ENCODE peak calls at places on chromosomes 7 and 10, in ten cellular contexts. S is WTC11; D is heart right ventricle; U is PC-3; K is bronchial epithelial cell; E is osteocyte; Q is endodermal cell; Z is chondrocyte; P is CD8-positive, alpha-beta T cell; J is IMR-90. N is an unnamed sample.

GRCh38 chr10:120741415-120741814 is 109.7 kb upstream of the WDR11 start:
- DNase-seq in S (no peak), D (no peak), U (no peak), K (peak; percentile 71), E (no peak), Q (no peak), Z (no peak), P (no peak), J (no peak), N (no peak)

GRCh38 chr10:124573726-124574455 is 112.3 kb downstream of the LHPP start:
- DNase-seq in S (no peak), D (no peak), U (no peak), K (no peak), E (no peak), Q (peak; percentile 29), Z (peak; percentile 59), P (no peak), J (no peak), N (no peak)

GRCh38 chr7:26618898-26619297 is 245.5 kb downstream of the SKAP2 start:
- DNase-seq in S (no peak), D (no peak), U (no peak), K (no peak), E (no peak), Q (no peak), Z (no peak), P (no peak), J (no peak), N (no peak)

GRCh38 chr7:133904766-133905165 is 222.4 kb upstream of the LRGUK start:
- DNase-seq in S (no peak), D (no peak), U (no peak), K (no peak), E (no peak), Q (no peak), Z (no peak), P (no peak), J (no peak), N (no peak)

GRCh38 chr7:22779697-22780096 is 43.0 kb downstream of the TOMM7 start:
- DNase-seq in S (no peak), D (no peak), U (no peak), K (no peak), E (no peak), Q (no peak), Z (no peak), P (no peak), J (peak; percentile 22), N (no peak)

GRCh38 chr10:4586756-4587155 is 239.3 kb upstream of the AKR1E2 start:
- DNase-seq in S (no peak), D (no peak), U (no peak), K (no peak), E (no peak), Q (no peak), Z (no peak), P (no peak), J (peak; percentile 9), N (no peak)

GRCh38 chr7:129859188-129859587 is 93.6 kb downstream of the UBE2H start:
- DNase-seq in S (no peak), D (no peak), U (no peak), K (no peak), E (no peak), Q (no peak), Z (no peak), P (no peak), J (peak; percentile 15), N (no peak)

GRCh38 chr7:2832441-2832840 is 11.7 kb downstream of the GNA12 start:
- DNase-seq in S (no peak), D (no peak), U (no peak), K (no peak), E (no peak), Q (no peak), Z (no peak), P (no peak), J (no peak), N (no peak)

GRCh38 chr7:135414850-135415439 is 95.0 kb downstream of the CNOT4 start:
- DNase-seq in S (peak; percentile 69), D (peak; percentile 10), U (peak; percentile 70), K (peak; percentile 72), E (no peak), Q (peak; percentile 85), Z (no peak), P (no peak), J (peak; percentile 64), N (no peak)
- TF ChIP-seq CTCF in S (peak; percentile 46), D (no peak), U (peak; percentile 74), K (peak; percentile 39), E (peak; percentile 51), Q (peak; percentile 91), Z (peak; percentile 73), P (peak; percentile 36), J (peak; percentile 50), N (no peak)

DNA sequence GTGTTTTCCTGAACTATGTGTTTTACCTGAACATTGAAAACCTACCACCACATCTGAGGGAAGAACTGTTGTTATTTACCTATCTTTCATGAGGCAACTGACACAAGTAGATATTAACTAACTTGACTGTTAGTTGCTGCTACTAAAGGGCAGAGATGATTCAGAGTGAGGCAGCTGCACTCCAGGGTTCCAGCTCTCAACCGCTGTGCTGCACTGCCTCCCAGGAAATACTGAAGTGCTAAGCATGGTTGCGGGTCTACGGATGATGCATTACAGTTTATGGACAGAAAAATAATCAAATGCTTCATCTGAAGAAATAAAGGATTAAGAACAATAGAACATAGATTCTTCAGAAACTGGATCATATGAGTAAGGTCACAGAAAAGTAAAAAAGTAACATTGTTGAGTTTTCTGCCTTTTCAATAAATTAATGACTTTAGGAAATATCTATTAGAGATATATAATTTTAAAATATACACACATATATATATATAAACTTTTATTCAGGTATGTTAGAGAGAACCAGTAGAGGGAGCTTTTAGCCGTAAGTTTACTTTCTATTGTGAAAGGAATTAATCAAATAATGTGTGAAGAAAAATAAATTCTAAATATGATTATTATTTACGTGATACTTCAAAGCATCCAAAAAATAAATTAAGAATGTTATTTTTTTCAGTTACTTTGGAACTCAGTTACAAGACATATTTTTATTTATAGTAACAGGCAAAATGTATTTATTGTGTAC is 620.0 kb downstream of the CNTNAP2 start:
- DNase-seq in S (no peak), D (no peak), U (peak; percentile 39), K (peak; percentile 0), E (no peak), Q (peak; percentile 43), Z (no peak), P (no peak), J (no peak), N (no peak)
- TF ChIP-seq CTCF in S (no peak), D (no peak), U (peak; percentile 21), K (no peak), E (peak; percentile 52), Q (peak; percentile 65), Z (peak; percentile 82), P (no peak), J (no peak), N (no peak)

GRCh38 chr10:129890170-129890569 is 73.9 kb downstream of the EBF3 start:
- DNase-seq in S (no peak), D (no peak), U (no peak), K (no peak), E (no peak), Q (no peak), Z (no peak), P (no peak), J (no peak), N (no peak)

GRCh38 chr10:129887986-129888783 is 75.9 kb downstream of the EBF3 start:
- DNase-seq in S (no peak), D (no peak), U (no peak), K (no peak), E (no peak), Q (no peak), Z (no peak), P (no peak), J (no peak), N (no peak)

GRCh38 chr10:129892571-129893045 is 71.5 kb downstream of the EBF3 start:
- DNase-seq in S (no peak), D (peak; percentile 24), U (no peak), K (no peak), E (no peak), Q (no peak), Z (no peak), P (no peak), J (no peak), N (no peak)

GRCh38 chr10:129891806-129892205 is 72.3 kb downstream of the EBF3 start:
- DNase-seq in S (peak; percentile 39), D (peak; percentile 56), U (no peak), K (no peak), E (no peak), Q (peak; percentile 73), Z (no peak), P (no peak), J (no peak), N (no peak)

GRCh38 chr10:129888784-129889616 is 75.1 kb downstream of the EBF3 start:
- DNase-seq in S (peak; percentile 91), D (peak; percentile 67), U (peak; percentile 16), K (no peak), E (no peak), Q (peak; percentile 96), Z (no peak), P (peak; percentile 37), J (peak; percentile 15), N (peak; percentile 21)
- TF ChIP-seq CTCF in S (peak; percentile 83), D (peak; percentile 53), U (peak; percentile 56), K (no peak), E (peak; percentile 65), Q (peak; percentile 91), Z (peak; percentile 79), P (peak; percentile 54), J (peak; percentile 39), N (no peak)

GRCh38 chr10:811379-811778 is 120.1 kb downstream of the LARP4B start:
- DNase-seq in S (no peak), D (no peak), U (no peak), K (no peak), E (no peak), Q (no peak), Z (no peak), P (no peak), J (no peak), N (no peak)
- TF ChIP-seq CTCF in S (no peak), D (no peak), U (no peak), K (no peak), E (no peak), Q (no peak), Z (no peak), P (no peak), J (no peak), N (no peak)

GRCh38 chr7:51786284-51786683 is 469.7 kb upstream of the COBL start:
- DNase-seq in S (no peak), D (no peak), U (no peak), K (no peak), E (no peak), Q (no peak), Z (no peak), P (no peak), J (no peak), N (no peak)

GRCh38 chr7:51785806-51786205 is 469.2 kb upstream of the COBL start:
- DNase-seq in S (no peak), D (no peak), U (no peak), K (no peak), E (no peak), Q (no peak), Z (no peak), P (no peak), J (no peak), N (no peak)

GRCh38 chr7:51785171-51785570 is 468.6 kb upstream of the COBL start:
- DNase-seq in S (no peak), D (no peak), U (no peak), K (peak; percentile 93), E (no peak), Q (no peak), Z (no peak), P (no peak), J (no peak), N (no peak)

GRCh38 chr7:51789494-51789893 is 472.9 kb upstream of the COBL start:
- DNase-seq in S (no peak), D (no peak), U (no peak), K (peak; percentile 10), E (no peak), Q (peak; percentile 60), Z (no peak), P (no peak), J (no peak), N (no peak)
- TF ChIP-seq CTCF in S (peak; percentile 31), D (no peak), U (peak; percentile 29), K (peak; percentile 19), E (no peak), Q (peak; percentile 70), Z (no peak), P (no peak), J (no peak), N (no peak)